ENCODE peak calls at places on chromosomes 1 and 21, in six cellular contexts. G, B, W, V, M and N are unnamed samples.

GRCh38 chr1:205335692-205336091 is 14.1 kb upstream of the NUAK2 start:
- DNase-seq in G (peak), M (peak), W (peak), V (peak), B (peak), N (peak)

GRCh38 chr1:173408886-173409285 is 68.2 kb upstream of the PRDX6 start:
- DNase-seq in B (no peak), V (peak), W (no peak), M (no peak), G (no peak), N (no peak)

GRCh38 chr1:43636006-43636641 is 13.8 kb upstream of the KDM4A start:
- DNase-seq in M (no peak), W (no peak), B (no peak), G (no peak), V (no peak), N (no peak)

GRCh38 chr1:10733474-10733873 is 63.0 kb downstream of the CASZ1 start:
- DNase-seq in B (no peak), M (no peak), W (no peak), V (no peak), G (no peak), N (no peak)

GRCh38 chr1:17994046-17994445 is 113.6 kb upstream of the IGSF21 start:
- DNase-seq in G (no peak), V (no peak), B (no peak), W (no peak), M (no peak), N (peak)

GRCh38 chr1:22351757-22352080 is 99.9 kb upstream of the ZBTB40 start:
- DNase-seq in V (no peak), B (no peak), W (no peak), M (no peak), G (no peak), N (no peak)

GRCh38 chr21:38266732-38267131 is 9.9 kb downstream of the KCNJ15 start:
- DNase-seq in M (no peak), W (no peak), V (peak), B (peak), G (no peak), N (no peak)

GRCh38 chr1:200999667-201000066 is 23.8 kb downstream of the KIF21B start:
- DNase-seq in W (no peak), M (no peak), V (no peak), B (no peak), G (no peak), N (no peak)

GRCh38 chr1:147890177-147890790 is 12.3 kb upstream of the GJA8 start:
- DNase-seq in W (peak), G (peak), B (peak), V (peak), M (peak), N (peak)

GRCh38 chr1:180098242-180098995 is 56.2 kb upstream of the QSOX1 start:
- DNase-seq in G (no peak), W (no peak), B (peak), V (peak), M (no peak), N (no peak)

GRCh38 chr1:206032356-206033140 is 8.9 kb upstream of the CTSE start:
- DNase-seq in V (peak), M (no peak), G (no peak), B (no peak), W (no peak), N (no peak)

GRCh38 chr1:59332221-59332620 is 35.3 kb downstream of the FGGY start:
- DNase-seq in V (peak), W (no peak), M (no peak), B (peak), G (no peak), N (no peak)

GRCh38 chr1:116404699-116405098 is 31.7 kb downstream of the ATP1A1 start:
- DNase-seq in V (no peak), B (no peak), W (no peak), G (no peak), M (no peak), N (no peak)

GRCh38 chr21:36512971-36513370 is 33.0 kb upstream of the CLDN14 start:
- DNase-seq in B (no peak), M (no peak), G (no peak), W (no peak), V (no peak), N (no peak)

GRCh38 chr1:29282924-29283803 is 46.8 kb downstream of the PTPRU start:
- DNase-seq in V (peak), G (no peak), B (peak), M (peak), W (no peak), N (peak)